ENCODE peak calls at places on chromosome 4, in four cellular contexts. U, E, N and G are unnamed samples.
A peak's percentile ranks its signal among the peaks of the same experiment; 100 is the strongest.

GRCh38 chr4:184648220-184649025 is 824 bp downstream of the CASP3 start:
- DNase-seq in N (peak; percentile 45), E (peak; percentile 21), U (no peak), G (peak; percentile 59)

GRCh38 chr4:8754634-8755589 is 116.7 kb downstream of the HMX1 start:
- DNase-seq in U (no peak), N (no peak), E (no peak), G (no peak)

GRCh38 chr4:15336410-15337184 is 91.2 kb upstream of the C1QTNF7 start:
- DNase-seq in U (peak; percentile 25), N (no peak), E (no peak), G (no peak)

GRCh38 chr4:151692821-151693504 is 67.8 kb downstream of the GATB start:
- DNase-seq in E (no peak), N (no peak), U (no peak), G (peak; percentile 58)

GRCh38 chr4:38674206-38675144 is 10.5 kb downstream of the KLF3 start:
- DNase-seq in E (peak; percentile 32), N (no peak), U (no peak), G (peak; percentile 48)

GRCh38 chr4:26687728-26688127 is 103.8 kb downstream of the TBC1D19 start:
- DNase-seq in U (no peak), N (no peak), E (no peak), G (no peak)

GRCh38 chr4:23594125-23594524 is 295.7 kb downstream of the PPARGC1A start:
- DNase-seq in N (no peak), E (no peak), U (no peak), G (no peak)

GRCh38 chr4:63786181-63786580 is 623.1 kb downstream of the TECRL start:
- DNase-seq in E (no peak), N (no peak), U (no peak), G (no peak)

GRCh38 chr4:36235306-36235705 is 9.0 kb downstream of the ARAP2 start:
- DNase-seq in E (peak; percentile 18), U (no peak), N (no peak), G (no peak)

GRCh38 chr4:188754372-188755002 is 615.2 kb downstream of the TRIML1 start:
- DNase-seq in E (no peak), N (no peak), U (no peak), G (no peak)
- TF ChIP-seq JUN in E (no peak), N (no peak), U (no peak), G (no peak)

DNA sequence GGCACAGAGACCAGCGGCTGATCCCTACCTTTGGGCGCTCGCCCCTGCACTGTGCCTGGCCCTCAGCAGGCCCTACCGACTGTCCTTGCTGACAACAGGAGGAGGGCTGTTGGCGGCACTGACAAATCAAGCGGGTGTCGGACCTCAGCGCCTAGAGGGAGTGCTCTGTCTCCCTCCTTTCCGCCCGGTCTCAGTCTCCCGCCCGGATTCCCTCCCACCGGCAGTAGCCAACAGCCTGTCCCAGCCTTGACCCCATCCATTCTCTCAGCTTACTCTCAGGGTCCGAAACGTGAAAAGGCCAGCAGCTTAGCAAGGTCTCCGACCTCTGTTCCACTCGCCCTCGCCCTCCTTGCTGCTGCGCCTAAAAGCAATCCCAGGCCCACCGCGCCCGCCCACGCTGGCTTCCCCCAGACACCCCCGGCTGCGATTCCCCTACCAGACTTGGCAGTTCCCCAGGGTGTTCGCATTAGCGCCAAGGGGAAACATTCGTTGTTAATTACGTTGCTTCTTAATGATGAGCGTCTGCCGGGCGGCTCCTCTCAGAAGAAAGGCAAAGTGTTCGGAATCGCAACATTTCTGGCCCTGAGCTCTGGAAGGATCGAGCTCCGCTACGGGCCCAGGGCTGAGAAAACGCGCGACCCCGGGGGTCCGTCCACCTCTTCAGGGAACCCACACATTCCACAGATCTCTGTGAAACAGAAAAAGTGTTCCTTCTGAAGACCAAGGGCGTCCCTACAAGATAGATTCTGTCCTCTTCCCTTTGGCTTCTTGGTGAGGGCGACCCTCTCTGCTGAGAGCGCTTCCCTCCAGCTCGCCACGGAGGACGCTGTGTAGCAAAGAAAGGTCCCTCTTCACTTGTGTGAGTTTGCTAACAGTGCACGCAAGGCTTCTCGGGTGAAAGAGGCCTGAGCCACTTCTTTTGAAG is 96.1 kb downstream of the SOWAHB start:
- DNase-seq in N (peak; percentile 56), U (no peak), E (no peak), G (no peak)
- TF ChIP-seq JUN in N (no peak), U (no peak), E (no peak), G (no peak)

GRCh38 chr4:84019626-84020025 is 479.5 kb downstream of the NKX6-1 start:
- DNase-seq in E (no peak), U (no peak), N (no peak), G (no peak)

GRCh38 chr4:84028340-84028739 is 470.8 kb downstream of the NKX6-1 start:
- DNase-seq in E (peak; percentile 17), U (no peak), N (peak; percentile 18), G (no peak)

DNA sequence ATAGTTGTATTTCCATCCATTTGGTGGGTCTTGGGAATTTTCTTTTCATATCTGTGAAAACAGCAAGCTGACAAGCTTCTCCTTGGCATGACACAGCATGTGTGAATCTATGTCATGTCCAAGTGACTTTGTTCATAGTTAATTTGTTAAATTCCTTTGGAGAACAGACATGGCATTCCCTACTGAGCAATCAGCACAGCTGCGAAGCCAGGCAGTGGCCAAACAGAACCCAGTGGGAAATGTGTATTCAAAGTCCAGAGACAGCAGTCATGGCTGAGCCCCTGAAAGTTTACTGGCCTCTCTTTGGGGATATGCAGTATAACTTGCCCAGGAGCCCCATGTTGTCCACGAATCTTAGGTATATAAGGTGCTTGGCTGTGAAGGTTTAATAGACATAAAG is 474.7 kb downstream of the NKX6-1 start:
- DNase-seq in E (no peak), U (no peak), N (no peak), G (no peak)
- TF ChIP-seq JUN in E (no peak), U (no peak), N (no peak), G (no peak)

GRCh38 chr4:122481766-122482405 is 25.4 kb upstream of the IL2 start:
- DNase-seq in E (no peak), N (no peak), U (no peak), G (no peak)
- TF ChIP-seq JUN in E (no peak), N (no peak), U (no peak), G (no peak)